ENCODE peak calls at places on chromosomes 11 and 22, in six cellular contexts. Y is CD8-positive, alpha-beta memory T cell; A is uterus; X is B cell; P is NCI-H2081; C is effector memory CD4-positive, alpha-beta T cell. N is an unnamed sample.

GRCh38 chr11:441418-442274 is at the start of gene ANO9:
- DNase-seq in Y (peak), A (no peak), X (peak), P (peak), C (peak), N (peak)

GRCh38 chr11:72831521-72832300 is 17.5 kb downstream of the ATG16L2 start:
- DNase-seq in Y (peak), A (peak), X (peak), P (peak), C (peak), N (peak)

GRCh38 chr11:60161766-60162165 is 21.1 kb downstream of the MS4A6A start:
- DNase-seq in Y (no peak), A (no peak), X (no peak), P (no peak), C (no peak), N (no peak)

GRCh38 chr22:30290679-30291333 is 1.5 kb upstream of the CASTOR1 start:
- DNase-seq in Y (no peak), A (peak), X (no peak), P (peak), C (no peak), N (peak)

GRCh38 chr22:47180796-47181195 is 418.3 kb downstream of the TBC1D22A start:
- DNase-seq in Y (no peak), A (no peak), X (no peak), P (no peak), C (no peak), N (no peak)

GRCh38 chr11:1563697-1564534 is 8.2 kb downstream of the DUSP8 start:
- DNase-seq in Y (no peak), A (no peak), X (peak), P (no peak), C (no peak), N (no peak)

GRCh38 chr11:85912414-85912813 is 57.2 kb downstream of the CCDC83 start:
- DNase-seq in Y (no peak), A (no peak), X (no peak), P (no peak), C (no peak), N (no peak)

GRCh38 chr11:33323421-33323820 is 66.2 kb downstream of the HIPK3 start:
- DNase-seq in Y (no peak), A (no peak), X (no peak), P (no peak), C (no peak), N (no peak)

GRCh38 chr11:44327730-44328691 is 18.1 kb upstream of the ALX4 start:
- DNase-seq in Y (no peak), A (no peak), X (no peak), P (no peak), C (no peak), N (no peak)

GRCh38 chr11:67277231-67277961 is 11.1 kb downstream of the GRK2 start:
- DNase-seq in Y (peak), A (peak), X (peak), P (peak), C (peak), N (peak)

GRCh38 chr11:70281114-70281729 is 10.7 kb downstream of the PPFIA1 start:
- DNase-seq in Y (no peak), A (peak), X (no peak), P (no peak), C (no peak), N (no peak)

GRCh38 chr22:49869855-49870712 is 16.4 kb downstream of the ZBED4 start:
- DNase-seq in Y (peak), A (no peak), X (no peak), P (no peak), C (no peak), N (no peak)

GRCh38 chr11:120343429-120343828 is 7.2 kb downstream of the ARHGEF12 start:
- DNase-seq in Y (no peak), A (no peak), X (peak), P (no peak), C (no peak), N (peak)

GRCh38 chr11:1820463-1821325 is 14.1 kb upstream of the SYT8 start:
- DNase-seq in Y (no peak), A (no peak), X (no peak), P (no peak), C (no peak), N (no peak)

GRCh38 chr11:134045799-134046635 is 22.9 kb upstream of the JAM3 start:
- DNase-seq in Y (no peak), A (no peak), X (no peak), P (peak), C (no peak), N (no peak)

GRCh38 chr11:16669799-16670415 is 68.5 kb upstream of the C11orf58 start:
- DNase-seq in Y (no peak), A (no peak), X (no peak), P (no peak), C (no peak), N (no peak)

GRCh38 chr11:6988506-6988905 is 31.6 kb downstream of the ZNF214 start:
- DNase-seq in Y (no peak), A (no peak), X (no peak), P (no peak), C (no peak), N (no peak)

GRCh38 chr11:93838967-93839366 is 11.5 kb downstream of the VSTM5 start:
- DNase-seq in Y (no peak), A (no peak), X (no peak), P (no peak), C (no peak), N (no peak)

GRCh38 chr11:87265132-87265531 is 227.4 kb downstream of the TMEM135 start:
- DNase-seq in Y (no peak), A (no peak), X (no peak), P (no peak), C (no peak), N (no peak)

GRCh38 chr22:26713823-26714449 is 56.5 kb downstream of the MIAT start:
- DNase-seq in Y (no peak), A (no peak), X (no peak), P (no peak), C (no peak), N (no peak)

GRCh38 chr11:27571151-27571840 is 64.7 kb upstream of the LIN7C start:
- DNase-seq in Y (no peak), A (no peak), X (no peak), P (no peak), C (no peak), N (no peak)

GRCh38 chr11:64571050-64571409 is 20.0 kb upstream of the SLC22A12 start:
- DNase-seq in Y (no peak), A (no peak), X (no peak), P (no peak), C (no peak), N (no peak)

GRCh38 chr11:60307507-60308195 is 19.4 kb upstream of the MS4A6E start:
- DNase-seq in Y (no peak), A (no peak), X (no peak), P (no peak), C (no peak), N (no peak)

GRCh38 chr11:57515332-57516060 is at the start of gene SLC43A1:
- DNase-seq in Y (no peak), A (peak), X (peak), P (peak), C (no peak), N (peak)

GRCh38 chr11:46987183-46987582 is 50.6 kb downstream of the CSTPP1 start:
- DNase-seq in Y (no peak), A (no peak), X (no peak), P (no peak), C (no peak), N (no peak)

GRCh38 chr11:1279674-1280055 is 29.8 kb downstream of the TOLLIP start:
- DNase-seq in Y (no peak), A (no peak), X (no peak), P (no peak), C (no peak), N (no peak)

GRCh38 chr22:41123151-41123550 is 30.8 kb downstream of the EP300 start:
- DNase-seq in Y (no peak), A (no peak), X (no peak), P (no peak), C (no peak), N (no peak)

GRCh38 chr11:1546077-1546535 is 26.0 kb downstream of the DUSP8 start:
- DNase-seq in Y (no peak), A (no peak), X (no peak), P (no peak), C (no peak), N (no peak)

N was measured in germinal center.